ENCODE peak calls at places on chromosome 14, in eight cellular contexts. One of them, this sample, is unnamed.

GRCh38 chr14:95480109-95480886 is 36.2 kb downstream of the SYNE3 start:
- DNase-seq in omental fat pad: no peak
- DNase-seq in brain pericyte: no peak
- DNase-seq in neural crest cell: no peak
- DNase-seq in LoVo: peak
- DNase-seq in cardiac muscle cell: peak
- DNase-seq in naive B cell: no peak
- DNase-seq in Peyer's patch: peak
- DNase-seq in this sample: no peak

GRCh38 chr14:104082807-104083206 is 2.7 kb upstream of the ASPG start:
- DNase-seq in brain pericyte: no peak
- DNase-seq in LoVo: no peak
- DNase-seq in neural crest cell: no peak
- DNase-seq in naive B cell: no peak
- DNase-seq in Peyer's patch: peak
- DNase-seq in cardiac muscle cell: no peak
- DNase-seq in omental fat pad: no peak
- DNase-seq in this sample: no peak

GRCh38 chr14:90815817-90816662 is at the start of gene TTC7B:
- DNase-seq in cardiac muscle cell: peak
- DNase-seq in brain pericyte: no peak
- DNase-seq in Peyer's patch: no peak
- DNase-seq in neural crest cell: peak
- DNase-seq in naive B cell: peak
- DNase-seq in omental fat pad: no peak
- DNase-seq in LoVo: peak
- DNase-seq in this sample: no peak

GRCh38 chr14:74501135-74501614 is 7.6 kb downstream of the ISCA2 start:
- DNase-seq in naive B cell: no peak
- DNase-seq in LoVo: no peak
- DNase-seq in brain pericyte: no peak
- DNase-seq in neural crest cell: peak
- DNase-seq in Peyer's patch: no peak
- DNase-seq in cardiac muscle cell: peak
- DNase-seq in omental fat pad: peak
- DNase-seq in this sample: no peak

GRCh38 chr14:63248211-63248610 is 44.0 kb downstream of the RHOJ start:
- DNase-seq in naive B cell: no peak
- DNase-seq in omental fat pad: no peak
- DNase-seq in brain pericyte: no peak
- DNase-seq in LoVo: no peak
- DNase-seq in Peyer's patch: no peak
- DNase-seq in neural crest cell: no peak
- DNase-seq in cardiac muscle cell: peak
- DNase-seq in this sample: no peak

GRCh38 chr14:45361727-45362126 is 108.7 kb upstream of the MIS18BP1 start:
- DNase-seq in LoVo: no peak
- DNase-seq in naive B cell: no peak
- DNase-seq in neural crest cell: no peak
- DNase-seq in omental fat pad: no peak
- DNase-seq in brain pericyte: no peak
- DNase-seq in Peyer's patch: no peak
- DNase-seq in cardiac muscle cell: no peak
- DNase-seq in this sample: no peak

GRCh38 chr14:67517083-67517482 is 16.0 kb upstream of the PLEKHH1 start:
- DNase-seq in naive B cell: no peak
- DNase-seq in neural crest cell: no peak
- DNase-seq in LoVo: no peak
- DNase-seq in Peyer's patch: no peak
- DNase-seq in brain pericyte: no peak
- DNase-seq in cardiac muscle cell: peak
- DNase-seq in omental fat pad: no peak
- DNase-seq in this sample: no peak

GRCh38 chr14:22622220-22622619 is 21.9 kb downstream of the OR6J1 start:
- DNase-seq in LoVo: no peak
- DNase-seq in omental fat pad: no peak
- DNase-seq in brain pericyte: no peak
- DNase-seq in neural crest cell: no peak
- DNase-seq in Peyer's patch: no peak
- DNase-seq in naive B cell: no peak
- DNase-seq in cardiac muscle cell: no peak
- DNase-seq in this sample: no peak

GRCh38 chr14:22334627-22335026 is 254.4 kb downstream of the DAD1 start:
- DNase-seq in cardiac muscle cell: no peak
- DNase-seq in LoVo: peak
- DNase-seq in Peyer's patch: no peak
- DNase-seq in naive B cell: no peak
- DNase-seq in brain pericyte: no peak
- DNase-seq in omental fat pad: no peak
- DNase-seq in neural crest cell: no peak
- DNase-seq in this sample: no peak

GRCh38 chr14:95290021-95290420 is 29.7 kb downstream of the CLMN start:
- DNase-seq in omental fat pad: no peak
- DNase-seq in naive B cell: no peak
- DNase-seq in brain pericyte: no peak
- DNase-seq in Peyer's patch: no peak
- DNase-seq in cardiac muscle cell: no peak
- DNase-seq in neural crest cell: no peak
- DNase-seq in LoVo: no peak
- DNase-seq in this sample: no peak

GRCh38 chr14:87994974-87995373 is 2.0 kb upstream of the GALC start:
- DNase-seq in naive B cell: no peak
- DNase-seq in Peyer's patch: no peak
- DNase-seq in brain pericyte: no peak
- DNase-seq in omental fat pad: no peak
- DNase-seq in LoVo: no peak
- DNase-seq in cardiac muscle cell: peak
- DNase-seq in neural crest cell: no peak
- DNase-seq in this sample: no peak

GRCh38 chr14:56331815-56332214 is 213.6 kb downstream of the PELI2 start:
- DNase-seq in brain pericyte: no peak
- DNase-seq in LoVo: no peak
- DNase-seq in naive B cell: no peak
- DNase-seq in cardiac muscle cell: peak
- DNase-seq in omental fat pad: no peak
- DNase-seq in Peyer's patch: no peak
- DNase-seq in neural crest cell: no peak
- DNase-seq in this sample: no peak

GRCh38 chr14:56211124-56211523 is 92.9 kb downstream of the PELI2 start:
- DNase-seq in neural crest cell: no peak
- DNase-seq in Peyer's patch: no peak
- DNase-seq in naive B cell: no peak
- DNase-seq in LoVo: no peak
- DNase-seq in omental fat pad: no peak
- DNase-seq in brain pericyte: no peak
- DNase-seq in cardiac muscle cell: no peak
- DNase-seq in this sample: no peak

GRCh38 chr14:28515571-28515970 is 251.0 kb upstream of the FOXG1 start:
- DNase-seq in brain pericyte: peak
- DNase-seq in naive B cell: no peak
- DNase-seq in cardiac muscle cell: peak
- DNase-seq in neural crest cell: no peak
- DNase-seq in LoVo: no peak
- DNase-seq in Peyer's patch: no peak
- DNase-seq in omental fat pad: no peak
- DNase-seq in this sample: no peak

GRCh38 chr14:98174031-98174430 is 1098.0 kb downstream of the BCL11B start:
- DNase-seq in naive B cell: no peak
- DNase-seq in Peyer's patch: no peak
- DNase-seq in omental fat pad: no peak
- DNase-seq in LoVo: no peak
- DNase-seq in brain pericyte: no peak
- DNase-seq in neural crest cell: no peak
- DNase-seq in cardiac muscle cell: no peak
- DNase-seq in this sample: no peak

GRCh38 chr14:102055181-102055901 is 31.5 kb downstream of the HSP90AA1 start:
- DNase-seq in LoVo: no peak
- DNase-seq in Peyer's patch: no peak
- DNase-seq in naive B cell: no peak
- DNase-seq in neural crest cell: no peak
- DNase-seq in omental fat pad: no peak
- DNase-seq in cardiac muscle cell: peak
- DNase-seq in brain pericyte: no peak
- DNase-seq in this sample: no peak

GRCh38 chr14:55446127-55446736 is 5.8 kb upstream of the TBPL2 start:
- DNase-seq in omental fat pad: no peak
- DNase-seq in neural crest cell: peak
- DNase-seq in Peyer's patch: peak
- DNase-seq in brain pericyte: no peak
- DNase-seq in naive B cell: peak
- DNase-seq in LoVo: peak
- DNase-seq in cardiac muscle cell: peak
- DNase-seq in this sample: peak

GRCh38 chr14:94974422-94974821 is 182.9 kb downstream of the DICER1 start:
- DNase-seq in neural crest cell: no peak
- DNase-seq in Peyer's patch: no peak
- DNase-seq in LoVo: no peak
- DNase-seq in omental fat pad: no peak
- DNase-seq in cardiac muscle cell: no peak
- DNase-seq in brain pericyte: no peak
- DNase-seq in naive B cell: no peak
- DNase-seq in this sample: no peak

GRCh38 chr14:90900712-90901111 is 84.5 kb upstream of the TTC7B start:
- DNase-seq in LoVo: no peak
- DNase-seq in cardiac muscle cell: peak
- DNase-seq in brain pericyte: no peak
- DNase-seq in naive B cell: no peak
- DNase-seq in Peyer's patch: no peak
- DNase-seq in neural crest cell: no peak
- DNase-seq in omental fat pad: no peak
- DNase-seq in this sample: no peak

GRCh38 chr14:100755649-100756048 is 29.0 kb downstream of the DLK1 start:
- DNase-seq in Peyer's patch: no peak
- DNase-seq in neural crest cell: no peak
- DNase-seq in brain pericyte: no peak
- DNase-seq in cardiac muscle cell: no peak
- DNase-seq in naive B cell: no peak
- DNase-seq in omental fat pad: no peak
- DNase-seq in LoVo: peak
- DNase-seq in this sample: no peak

GRCh38 chr14:70555890-70556289 is 21.1 kb upstream of the ADAM20 start:
- DNase-seq in omental fat pad: no peak
- DNase-seq in Peyer's patch: no peak
- DNase-seq in cardiac muscle cell: peak
- DNase-seq in naive B cell: no peak
- DNase-seq in neural crest cell: no peak
- DNase-seq in brain pericyte: no peak
- DNase-seq in LoVo: peak
- DNase-seq in this sample: no peak

GRCh38 chr14:43503508-43503907 is 1003.6 kb downstream of the FSCB start:
- DNase-seq in omental fat pad: no peak
- DNase-seq in cardiac muscle cell: no peak
- DNase-seq in brain pericyte: no peak
- DNase-seq in neural crest cell: no peak
- DNase-seq in LoVo: peak
- DNase-seq in naive B cell: no peak
- DNase-seq in Peyer's patch: no peak
- DNase-seq in this sample: no peak

GRCh38 chr14:55814873-55815272 is 234.9 kb downstream of the KTN1 start:
- DNase-seq in Peyer's patch: no peak
- DNase-seq in omental fat pad: no peak
- DNase-seq in naive B cell: no peak
- DNase-seq in brain pericyte: no peak
- DNase-seq in LoVo: no peak
- DNase-seq in neural crest cell: no peak
- DNase-seq in cardiac muscle cell: peak
- DNase-seq in this sample: no peak

GRCh38 chr14:69460093-69460701 is 24.3 kb upstream of the PLEKHD1 start:
- DNase-seq in brain pericyte: peak
- DNase-seq in Peyer's patch: peak
- DNase-seq in neural crest cell: peak
- DNase-seq in cardiac muscle cell: peak
- DNase-seq in naive B cell: peak
- DNase-seq in omental fat pad: peak
- DNase-seq in LoVo: peak
- DNase-seq in this sample: peak